ENCODE peak calls at places on chromosomes 3 and 15, in six cellular contexts. H is AG09309, P is left ventricle myocardium inferior, C is mesendoderm, W is MM.1S, Z is fibroblast of the aortic adventitia. J is an unnamed sample.

GRCh38 chr3:31009881-31010280 is 115.4 kb upstream of the GADL1 start:
- DNase-seq in H (no peak), P (no peak), C (peak; percentile 98), W (no peak), Z (peak; percentile 48), J (no peak)

GRCh38 chr15:97101572-97101971 is 771.1 kb downstream of the NR2F2 start:
- DNase-seq in H (no peak), P (no peak), C (no peak), W (no peak), Z (no peak), J (no peak)

GRCh38 chr3:106341090-106341489 is 472.3 kb upstream of the CBLB start:
- DNase-seq in H (no peak), P (no peak), C (no peak), W (no peak), Z (peak; percentile 19), J (no peak)

GRCh38 chr3:172709776-172710708 is 825 bp downstream of the NCEH1 start:
- DNase-seq in H (no peak), P (peak; percentile 42), C (peak; percentile 75), W (peak; percentile 28), Z (peak; percentile 57), J (peak; percentile 47)

GRCh38 chr3:139935071-139935865 is at the start of gene CLSTN2:
- DNase-seq in H (no peak), P (peak; percentile 79), C (peak; percentile 76), W (peak; percentile 70), Z (peak; percentile 4), J (peak; percentile 74)

GRCh38 chr3:167813169-167814123 is 77.9 kb downstream of the SERPINI1 start:
- DNase-seq in H (no peak), P (no peak), C (no peak), W (no peak), Z (peak; percentile 2), J (no peak)

GRCh38 chr3:169454060-169454317 is 209.5 kb downstream of the MECOM start:
- DNase-seq in H (no peak), P (no peak), C (no peak), W (no peak), Z (peak; percentile 18), J (no peak)

GRCh38 chr3:50164056-50164455 is 8.9 kb downstream of the SEMA3F start:
- DNase-seq in H (peak; percentile 88), P (peak; percentile 41), C (no peak), W (no peak), Z (peak; percentile 98), J (peak; percentile 93)

GRCh38 chr15:65494066-65494465 is 23.4 kb downstream of the DPP8 start:
- DNase-seq in H (no peak), P (no peak), C (no peak), W (no peak), Z (no peak), J (no peak)

GRCh38 chr3:23992051-23992628 is 47.1 kb downstream of the NR1D2 start:
- DNase-seq in H (no peak), P (no peak), C (peak; percentile 59), W (no peak), Z (peak; percentile 38), J (peak; percentile 57)

GRCh38 chr3:194872669-194872977 is 186.9 kb downstream of the FAM43A start:
- DNase-seq in H (no peak), P (no peak), C (peak; percentile 52), W (no peak), Z (peak; percentile 66), J (no peak)

DNA sequence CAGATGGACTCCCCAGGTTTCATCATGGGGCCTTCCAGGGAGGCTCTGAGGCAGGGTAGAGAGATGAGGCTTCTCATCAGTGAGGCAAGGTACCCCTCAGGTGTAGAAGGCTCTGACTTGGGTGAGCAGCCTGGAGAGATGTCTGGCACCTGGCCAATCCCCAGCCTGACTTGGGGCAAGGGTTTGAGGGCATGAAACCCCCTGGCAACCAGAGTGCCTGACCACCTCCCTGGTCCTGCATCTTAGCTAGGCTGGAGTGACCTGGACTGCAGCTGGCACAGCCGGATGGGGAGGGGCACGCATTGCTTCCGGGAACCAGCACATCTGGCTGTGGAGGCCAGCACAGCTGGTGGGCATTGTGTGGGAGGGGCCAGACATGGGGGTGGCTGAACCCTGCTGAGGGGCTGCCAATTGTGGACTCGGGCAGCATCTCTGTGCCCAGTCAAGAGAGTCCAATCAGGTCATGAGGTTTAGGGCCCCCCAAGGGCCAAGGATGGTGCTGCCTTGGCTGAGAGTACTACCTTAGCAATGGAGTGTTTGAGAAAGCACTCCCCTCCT is 1.9 kb downstream of the ZBTB47 start:
- DNase-seq in H (no peak), P (no peak), C (peak; percentile 28), W (no peak), Z (no peak), J (peak; percentile 53)
- H3K4me3 ChIP-seq in H (peak overlapping the region; percentile 89), P (peak overlapping the region; percentile 81), C (no peak overlapping the region), W (no peak overlapping the region), Z (peak overlapping the region; percentile 87), J (peak overlapping the region; percentile 88)

GRCh38 chr15:60396100-60396499 is 1.7 kb downstream of the ANXA2 start:
- DNase-seq in H (no peak), P (no peak), C (peak; percentile 63), W (no peak), Z (peak; percentile 59), J (no peak)
- H3K4me3 ChIP-seq in H (peak overlapping the region; percentile 90), P (peak overlapping the region; percentile 88), C (no peak overlapping the region), W (no peak overlapping the region), Z (peak overlapping the region; percentile 97), J (no peak overlapping the region)

GRCh38 chr15:100783296-100783695 is 96.3 kb upstream of the ALDH1A3 start:
- DNase-seq in H (no peak), P (no peak), C (no peak), W (no peak), Z (no peak), J (no peak)
- H3K4me3 ChIP-seq in H (no peak overlapping the region), P (no peak overlapping the region), C (no peak overlapping the region), W (no peak overlapping the region), Z (no peak overlapping the region), J (no peak overlapping the region)

DNA sequence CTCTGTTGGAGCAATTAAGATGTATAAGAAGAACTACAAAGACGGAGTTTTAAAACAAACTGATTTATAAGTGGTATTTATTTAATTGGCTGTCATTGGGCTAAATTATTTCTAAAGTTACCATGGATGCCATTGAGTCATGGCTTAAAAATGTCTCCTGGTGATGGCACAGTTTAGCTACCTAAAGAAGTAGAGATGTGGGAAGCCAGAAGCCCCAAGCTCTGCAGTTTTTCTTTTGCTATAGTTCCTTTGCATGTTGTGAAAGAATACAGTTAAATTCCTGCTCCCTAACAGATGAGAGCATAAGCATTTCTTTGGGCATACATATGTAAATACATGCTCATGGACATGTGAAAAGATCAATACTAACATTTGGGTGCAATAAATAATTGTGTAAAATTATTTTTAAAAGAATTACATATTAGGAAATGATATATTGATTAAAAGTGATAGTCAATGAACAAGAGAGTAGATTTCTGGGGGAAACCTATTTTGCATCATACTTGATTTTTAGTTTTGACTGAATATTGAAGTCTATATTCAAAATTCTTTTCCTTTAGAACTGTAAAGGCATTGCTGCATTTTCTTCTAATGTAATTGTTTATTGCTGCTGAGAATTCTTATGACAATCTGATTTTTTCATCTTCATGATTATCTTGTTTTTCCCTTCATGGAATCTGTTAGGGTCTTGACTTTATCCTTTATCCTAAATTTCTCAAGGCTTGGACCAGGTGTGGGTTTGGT is 2.1 kb downstream of the OPA1 start:
- DNase-seq in H (no peak), P (no peak), C (peak; percentile 65), W (no peak), Z (peak; percentile 17), J (no peak)
- H3K4me3 ChIP-seq in H (no peak overlapping the region), P (peak overlapping the region; percentile 97), C (no peak overlapping the region), W (no peak overlapping the region), Z (peak overlapping the region; percentile 18), J (no peak overlapping the region)

GRCh38 chr15:45630958-45631691 is 3.7 kb upstream of the SQOR start:
- DNase-seq in H (peak; percentile 74), P (no peak), C (peak; percentile 22), W (no peak), Z (peak; percentile 94), J (peak; percentile 48)

GRCh38 chr15:45635191-45635638 is 386 bp downstream of the SQOR start:
- DNase-seq in H (no peak), P (peak; percentile 69), C (no peak), W (peak; percentile 81), Z (peak; percentile 28), J (peak; percentile 50)

GRCh38 chr15:45628136-45628535 is 6.7 kb upstream of the SQOR start:
- DNase-seq in H (no peak), P (no peak), C (no peak), W (no peak), Z (no peak), J (no peak)

GRCh38 chr15:45634442-45635190 is at the start of gene SQOR:
- DNase-seq in H (no peak), P (peak; percentile 85), C (peak; percentile 51), W (peak; percentile 92), Z (peak; percentile 67), J (peak; percentile 76)

DNA sequence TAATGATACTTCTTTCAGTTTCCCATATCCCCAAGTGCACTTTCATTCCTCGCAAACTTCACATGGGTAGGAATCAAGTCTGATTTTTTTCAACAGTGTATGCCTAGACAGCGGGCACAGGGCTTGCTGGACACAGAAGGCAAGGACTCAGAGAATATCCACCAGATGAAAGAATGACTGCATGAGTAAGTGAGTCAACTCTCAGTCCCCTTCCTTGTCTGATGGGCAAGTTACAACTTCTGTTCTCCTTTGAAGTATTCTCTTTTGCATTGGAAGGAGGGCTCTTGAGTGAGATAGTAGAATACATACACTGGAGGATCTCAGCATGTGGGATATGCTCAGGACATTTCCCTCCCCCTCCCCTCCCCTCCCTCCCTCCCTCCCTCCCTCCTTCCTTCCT is 3.0 kb upstream of the SQOR start:
- DNase-seq in H (no peak), P (no peak), C (no peak), W (no peak), Z (no peak), J (no peak)
- H3K4me3 ChIP-seq in H (peak overlapping the region; percentile 31), P (peak overlapping the region; percentile 18), C (no peak overlapping the region), W (no peak overlapping the region), Z (peak overlapping the region; percentile 55), J (no peak overlapping the region)

GRCh38 chr3:146625117-146625775 is 20.1 kb upstream of the PLSCR5 start:
- DNase-seq in H (no peak), P (no peak), C (no peak), W (peak; percentile 26), Z (peak; percentile 56), J (no peak)
- H3K4me3 ChIP-seq in H (no peak overlapping the region), P (peak overlapping the region; percentile 31), C (no peak overlapping the region), W (no peak overlapping the region), Z (peak overlapping the region; percentile 7), J (no peak overlapping the region)

DNA sequence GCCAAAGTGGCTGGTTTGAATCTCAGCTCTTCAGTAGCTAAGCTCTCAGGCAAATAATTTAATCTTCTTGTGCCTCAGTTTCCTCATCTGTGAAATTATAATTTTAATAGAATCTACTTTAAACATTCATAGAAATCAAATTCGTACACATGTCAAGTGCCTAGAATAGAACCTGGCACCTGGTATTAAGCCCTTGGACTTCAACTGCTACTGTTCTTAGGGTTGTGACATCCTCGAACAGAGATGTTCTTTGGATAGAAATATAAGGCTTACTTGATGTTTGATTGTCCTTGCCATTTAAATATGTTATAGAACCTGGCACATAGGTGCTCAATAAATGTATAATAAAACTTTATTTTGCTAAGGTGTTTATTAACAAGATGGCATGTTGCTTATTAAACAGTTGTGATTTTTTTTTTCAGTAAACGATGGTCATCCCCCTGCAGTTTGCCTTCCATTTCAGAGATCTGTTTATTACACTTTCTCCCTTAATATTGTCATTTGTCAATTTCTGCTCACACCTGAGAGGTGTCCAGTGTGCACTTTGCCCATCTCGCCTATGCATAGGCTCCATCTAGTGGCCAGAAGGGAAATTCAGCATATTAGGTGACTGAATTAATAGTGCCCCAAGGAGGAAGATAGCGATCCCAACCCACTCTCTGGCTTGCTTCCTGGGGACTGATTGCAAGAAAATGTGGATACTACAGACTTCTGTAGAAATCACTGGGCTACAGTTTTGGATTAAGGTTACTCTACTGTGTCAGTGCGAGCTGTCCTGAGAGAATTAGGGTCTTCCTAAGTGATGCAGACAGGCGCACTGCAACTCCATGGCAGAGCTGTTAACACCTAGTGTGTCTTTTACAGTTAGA is 10.7 kb downstream of the IGF1R start:
- DNase-seq in H (no peak), P (no peak), C (peak; percentile 55), W (peak; percentile 64), Z (peak; percentile 79), J (peak; percentile 58)
- H3K4me3 ChIP-seq in H (no peak overlapping the region), P (no peak overlapping the region), C (no peak overlapping the region), W (no peak overlapping the region), Z (no peak overlapping the region), J (no peak overlapping the region)

J was measured in uterus.